ENCODE peak calls at places on chromosomes 11 and 22, in nine cellular contexts. Z is CD8-positive, alpha-beta memory T cell; M is body of pancreas; D is cardiac fibroblast; K is fibroblast of lung; R is brain microvascular endothelial cell; V is GM23248; A is astrocyte of the spinal cord; W is neuronal stem cell. S is an unnamed sample.

GRCh38 chr11:109984634-109985289 is 108.4 kb upstream of the ZC3H12C start:
- DNase-seq in Z (no peak), D (peak), K (no peak), A (no peak), V (no peak), M (no peak), W (no peak), R (no peak), S (no peak)

GRCh38 chr11:22703561-22703960 is 37.1 kb downstream of the GAS2 start:
- DNase-seq in Z (no peak), V (no peak), A (peak), D (peak), W (no peak), M (no peak), R (no peak), K (no peak), S (peak)

GRCh38 chr11:10539339-10539738 is 1.6 kb downstream of the RNF141 start:
- DNase-seq in Z (no peak), A (no peak), W (no peak), R (no peak), D (no peak), K (no peak), M (no peak), V (peak), S (no peak)

GRCh38 chr11:80944758-80945157 is 1503.9 kb upstream of the TENM4 start:
- DNase-seq in D (no peak), R (no peak), A (no peak), V (peak), Z (no peak), W (no peak), M (no peak), K (no peak), S (no peak)

GRCh38 chr11:35525501-35526175 is at the start of gene PAMR1:
- DNase-seq in D (peak), Z (no peak), M (peak), R (peak), V (peak), W (peak), K (peak), A (peak), S (no peak)

GRCh38 chr22:33917744-33918406 is 2.4 kb downstream of the LARGE1 start:
- DNase-seq in V (peak), D (peak), R (no peak), W (no peak), M (no peak), K (peak), Z (no peak), A (no peak), S (no peak)

GRCh38 chr22:20424937-20425587 is 12.6 kb downstream of the SCARF2 start:
- DNase-seq in Z (no peak), R (peak), M (no peak), D (no peak), W (no peak), K (no peak), V (no peak), A (peak), S (no peak)

GRCh38 chr11:117170210-117170609 is 8.3 kb upstream of the SIDT2 start:
- DNase-seq in R (no peak), V (peak), M (no peak), D (no peak), A (no peak), K (no peak), W (no peak), Z (no peak), S (no peak)

GRCh38 chr22:37824674-37825641 is 1.8 kb downstream of the GALR3 start:
- DNase-seq in A (no peak), R (no peak), V (peak), D (no peak), Z (no peak), K (no peak), M (no peak), W (no peak), S (no peak)

GRCh38 chr22:38132136-38132535 is 21.7 kb upstream of the BAIAP2L2 start:
- DNase-seq in W (no peak), V (no peak), R (no peak), D (no peak), A (no peak), K (no peak), M (no peak), Z (no peak), S (no peak)

DNA sequence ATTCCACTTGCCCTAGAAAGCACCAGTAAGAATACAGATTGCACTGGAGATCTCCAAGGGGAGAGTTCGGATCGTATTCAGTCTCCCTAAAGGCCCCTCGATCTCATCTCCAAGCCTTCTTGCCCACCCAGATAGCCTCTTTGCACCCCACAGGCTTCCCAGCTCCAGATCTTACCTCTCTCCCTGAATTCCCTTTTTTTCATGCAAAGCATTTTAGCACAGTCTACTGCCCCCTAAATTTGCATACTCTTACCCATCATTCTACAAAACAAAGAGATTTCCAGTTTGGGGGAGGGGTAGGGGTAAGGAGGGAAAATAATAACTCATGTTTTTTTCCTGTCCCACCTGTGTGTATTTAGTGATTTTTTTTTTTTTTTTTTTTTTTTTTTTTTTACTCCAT is 105.2 kb downstream of the NAV2 start:
- DNase-seq in A (no peak), W (no peak), V (no peak), K (no peak), M (no peak), R (no peak), Z (no peak), D (no peak), S (no peak)
- H3K4me3 ChIP-seq in A (no peak), W (no peak), V (no peak), K (no peak), M (no peak), R (no peak), Z (no peak), D (no peak), S (no peak)

GRCh38 chr22:17475318-17476212 is 87.7 kb upstream of the SLC25A18 start:
- DNase-seq in M (no peak), W (peak), R (no peak), K (no peak), Z (no peak), A (no peak), V (no peak), D (no peak), S (no peak)

GRCh38 chr22:17481424-17481823 is 81.9 kb upstream of the SLC25A18 start:
- DNase-seq in A (no peak), V (no peak), Z (no peak), W (no peak), M (no peak), D (no peak), K (no peak), R (no peak), S (no peak)

GRCh38 chr22:17476838-17477237 is 86.5 kb upstream of the SLC25A18 start:
- DNase-seq in M (no peak), A (no peak), R (no peak), V (no peak), Z (no peak), W (no peak), K (peak), D (peak), S (no peak)

GRCh38 chr22:17479129-17479528 is 84.2 kb upstream of the SLC25A18 start:
- DNase-seq in V (no peak), M (no peak), W (no peak), R (no peak), K (no peak), D (no peak), A (no peak), Z (no peak), S (no peak)

GRCh38 chr22:17477401-17477833 is 85.9 kb upstream of the SLC25A18 start:
- DNase-seq in A (no peak), M (peak), V (no peak), Z (no peak), R (no peak), D (peak), W (no peak), K (peak), S (no peak)
- H3K4me3 ChIP-seq in A (no peak), M (no peak), V (no peak), Z (no peak), R (no peak), D (peak), W (no peak), K (peak), S (no peak)

DNA sequence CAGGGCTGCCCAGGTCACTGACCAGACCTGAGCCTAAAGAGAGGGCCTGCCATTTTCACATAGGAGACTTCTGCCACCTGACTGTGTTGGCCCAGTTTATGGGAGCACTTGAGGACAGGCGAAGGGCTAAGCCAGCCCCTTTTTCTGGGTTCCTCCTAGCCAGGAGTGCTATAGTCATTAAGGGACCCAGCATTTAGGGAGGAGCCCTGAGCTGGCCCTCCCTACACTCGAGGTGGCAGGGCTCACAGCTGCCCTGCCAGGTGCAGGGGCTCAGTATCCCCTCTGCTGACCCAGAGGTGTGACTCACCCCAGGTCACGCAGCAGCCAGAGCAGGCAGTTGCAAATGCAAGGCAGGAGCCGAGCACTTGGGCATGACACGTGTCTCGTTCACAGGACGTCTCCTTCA is 86.3 kb upstream of the CRYBB3 start:
- DNase-seq in Z (no peak), M (no peak), A (no peak), D (no peak), K (no peak), W (no peak), R (no peak), V (no peak), S (no peak)
- H3K4me3 ChIP-seq in Z (no peak), M (no peak), A (no peak), D (no peak), K (no peak), W (no peak), R (no peak), V (no peak), S (no peak)

GRCh38 chr11:108220721-108221346 is 1.6 kb downstream of the NPAT start:
- DNase-seq in Z (no peak), M (no peak), D (peak), K (peak), V (peak), A (no peak), W (no peak), R (no peak), S (no peak)

GRCh38 chr11:108218455-108218854 is 4.0 kb downstream of the NPAT start:
- DNase-seq in K (no peak), D (peak), A (peak), Z (no peak), M (no peak), R (peak), W (no peak), V (peak), S (no peak)

GRCh38 chr11:108213784-108214183 is 8.7 kb downstream of the NPAT start:
- DNase-seq in D (no peak), Z (no peak), W (no peak), V (no peak), R (no peak), K (no peak), M (no peak), A (no peak), S (no peak)

GRCh38 chr11:108218912-108219783 is 3.3 kb downstream of the NPAT start:
- DNase-seq in K (no peak), R (no peak), M (no peak), D (no peak), W (no peak), A (no peak), V (no peak), Z (no peak), S (no peak)

DNA sequence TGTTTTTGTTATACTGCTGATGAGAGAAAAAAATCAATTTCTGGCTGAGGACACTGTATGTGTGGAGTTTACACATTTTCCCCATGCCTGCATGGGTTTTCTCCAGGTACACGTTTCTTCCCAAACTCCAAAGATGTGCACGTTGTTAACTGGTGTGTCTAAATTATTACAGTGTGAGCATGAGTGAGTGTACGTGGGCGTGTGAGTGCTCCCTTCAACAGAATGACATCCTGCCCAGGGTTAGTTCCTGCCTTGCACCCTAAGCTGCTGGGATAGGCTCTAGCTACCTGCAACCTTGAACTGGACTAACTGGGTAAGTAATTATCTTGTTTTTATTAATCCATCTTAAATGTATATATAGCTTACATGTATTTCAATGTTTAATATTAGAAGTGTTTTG is 5.5 kb downstream of the NPAT start:
- DNase-seq in M (no peak), A (no peak), Z (no peak), R (no peak), D (no peak), V (no peak), W (no peak), K (no peak), S (no peak)
- H3K4me3 ChIP-seq in M (no peak), A (no peak), Z (no peak), R (no peak), D (no peak), V (no peak), W (no peak), K (no peak), S (no peak)

DNA sequence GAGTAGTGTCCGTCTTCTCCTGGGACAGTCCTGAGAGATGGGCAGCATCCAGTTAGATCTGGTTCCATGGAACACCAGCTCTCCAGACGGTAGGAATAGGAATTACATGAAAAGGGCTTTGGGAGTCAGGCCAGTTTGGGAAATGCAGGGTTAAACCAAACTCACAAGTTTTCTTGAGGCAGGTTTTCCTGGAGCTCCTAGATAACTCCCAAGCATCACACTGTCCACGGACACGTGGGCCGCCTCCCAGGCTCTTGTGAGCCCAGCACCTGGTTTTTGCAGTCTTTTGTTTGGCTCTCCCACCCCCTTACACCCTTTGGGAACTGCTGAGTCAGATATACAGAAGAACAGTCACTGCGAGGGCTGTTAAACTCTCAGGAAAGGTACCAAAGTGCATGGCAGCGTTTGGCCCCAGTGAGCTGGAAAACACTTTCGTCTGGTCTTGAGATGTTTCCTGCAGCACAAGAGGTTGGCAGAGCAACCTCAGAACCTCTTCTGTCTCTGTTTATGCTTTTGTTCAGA is 90.0 kb downstream of the BCR start:
- DNase-seq in R (no peak), D (no peak), V (no peak), W (no peak), A (no peak), M (no peak), K (peak), Z (no peak), S (peak)
- H3K4me3 ChIP-seq in R (no peak), D (no peak), V (no peak), W (no peak), A (no peak), M (no peak), K (no peak), Z (no peak), S (no peak)

DNA sequence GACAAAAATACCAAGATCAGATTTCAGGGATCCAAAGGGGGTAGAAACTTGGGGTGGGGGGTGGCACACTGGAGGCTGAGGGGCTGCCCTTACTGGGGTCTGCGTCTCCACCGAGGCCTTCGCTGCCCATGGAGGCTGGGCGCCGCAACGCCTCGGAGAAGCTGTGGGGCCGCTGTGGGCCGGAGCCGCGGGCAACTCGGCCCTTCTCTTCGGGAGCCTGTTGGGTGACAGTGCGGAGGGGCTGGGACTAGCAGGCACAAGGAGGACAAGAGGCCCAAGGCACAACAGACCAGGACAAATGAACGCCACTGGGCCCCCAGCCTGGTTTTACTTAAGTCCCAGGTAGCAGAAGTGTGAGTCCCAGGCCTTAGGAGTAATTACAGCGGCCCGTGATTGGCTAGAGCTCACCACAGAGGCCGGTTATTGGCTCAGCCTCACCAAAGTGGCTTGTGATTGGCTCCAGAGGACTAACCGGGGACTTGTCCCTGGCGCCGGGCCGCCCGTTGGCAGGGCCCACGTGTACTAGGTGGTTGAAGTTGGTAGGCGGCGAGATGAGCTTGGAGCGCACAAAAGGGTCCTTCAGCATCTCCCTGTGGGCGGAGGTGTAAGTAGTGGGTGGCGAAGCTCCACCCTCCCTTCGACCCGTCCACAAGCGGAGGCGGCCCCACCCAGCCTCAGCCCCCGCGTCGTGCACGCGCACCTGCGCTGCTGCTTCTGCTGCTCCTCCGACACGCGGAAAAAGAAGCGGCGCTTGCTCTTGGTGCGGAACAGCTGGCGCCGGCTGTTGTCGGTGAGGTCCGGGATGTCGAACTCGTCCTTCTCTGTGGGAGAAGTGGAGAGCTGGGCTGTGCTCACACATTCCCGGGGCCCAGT is 16.5 kb upstream of the MEN1 start:
- DNase-seq in M (no peak), Z (no peak), D (no peak), A (no peak), R (no peak), W (no peak), V (no peak), K (no peak), S (no peak)
- H3K4me3 ChIP-seq in M (no peak), Z (no peak), D (no peak), A (no peak), R (no peak), W (no peak), V (no peak), K (no peak), S (no peak)

GRCh38 chr22:30822216-30823014 is 127.7 kb downstream of the OSBP2 start:
- DNase-seq in M (peak), Z (no peak), D (no peak), W (no peak), K (no peak), V (peak), R (no peak), A (no peak), S (no peak)
- H3K4me3 ChIP-seq in M (no peak), Z (no peak), D (peak), W (peak), K (no peak), V (peak), R (peak), A (peak), S (peak)